ENCODE peak calls at places on chromosomes 3 and 15, in six cellular contexts. K, T, N, C, S and J are unnamed samples.

GRCh38 chr3:186241910-186242821 is 119.9 kb downstream of the DGKG start:
- DNase-seq in K (peak), C (peak), N (peak), T (peak), S (peak), J (peak)

GRCh38 chr15:101169457-101170071 is 82.3 kb downstream of the CHSY1 start:
- DNase-seq in C (no peak), S (no peak), T (no peak), K (no peak), N (peak), J (no peak)

GRCh38 chr15:94352940-94353820 is 121.8 kb downstream of the MCTP2 start:
- DNase-seq in N (no peak), T (no peak), C (no peak), K (peak), S (no peak), J (no peak)

GRCh38 chr3:138945646-138946553 is 1.0 kb downstream of the FOXL2 start:
- DNase-seq in N (no peak), T (peak), S (no peak), C (no peak), K (no peak), J (no peak)

GRCh38 chr15:92930776-92931175 is 30.7 kb downstream of the CHD2 start:
- DNase-seq in N (no peak), S (no peak), K (no peak), T (no peak), C (no peak), J (no peak)

GRCh38 chr3:126186749-126187148 is 6.4 kb upstream of the ALDH1L1 start:
- DNase-seq in S (no peak), N (no peak), K (no peak), C (no peak), T (no peak), J (no peak)

GRCh38 chr3:126524429-126524988 is 554 bp downstream of the CHST13 start:
- DNase-seq in C (no peak), T (no peak), K (peak), S (no peak), N (peak), J (no peak)

GRCh38 chr3:46730819-46731218 is 13.2 kb upstream of the PRSS50 start:
- DNase-seq in S (no peak), C (no peak), K (no peak), N (no peak), T (no peak), J (no peak)

GRCh38 chr3:65595997-65596300 is 442.8 kb downstream of the MAGI1 start:
- DNase-seq in K (no peak), C (no peak), T (no peak), N (no peak), S (no peak), J (no peak)

GRCh38 chr3:52450489-52451236 is 3.2 kb downstream of the TNNC1 start:
- DNase-seq in K (no peak), S (no peak), C (no peak), T (no peak), N (no peak), J (no peak)
- TF ChIP-seq POLR2AphosphoS5 in K (no peak), S (no peak), C (no peak), T (no peak), N (no peak), J (no peak)

GRCh38 chr3:157136647-157137387 is 23.1 kb downstream of the CCNL1 start:
- DNase-seq in C (no peak), T (peak), S (no peak), N (no peak), K (peak), J (no peak)
- TF ChIP-seq POLR2A in C (no peak), T (no peak), S (no peak), N (no peak), K (peak), J (no peak)

DNA sequence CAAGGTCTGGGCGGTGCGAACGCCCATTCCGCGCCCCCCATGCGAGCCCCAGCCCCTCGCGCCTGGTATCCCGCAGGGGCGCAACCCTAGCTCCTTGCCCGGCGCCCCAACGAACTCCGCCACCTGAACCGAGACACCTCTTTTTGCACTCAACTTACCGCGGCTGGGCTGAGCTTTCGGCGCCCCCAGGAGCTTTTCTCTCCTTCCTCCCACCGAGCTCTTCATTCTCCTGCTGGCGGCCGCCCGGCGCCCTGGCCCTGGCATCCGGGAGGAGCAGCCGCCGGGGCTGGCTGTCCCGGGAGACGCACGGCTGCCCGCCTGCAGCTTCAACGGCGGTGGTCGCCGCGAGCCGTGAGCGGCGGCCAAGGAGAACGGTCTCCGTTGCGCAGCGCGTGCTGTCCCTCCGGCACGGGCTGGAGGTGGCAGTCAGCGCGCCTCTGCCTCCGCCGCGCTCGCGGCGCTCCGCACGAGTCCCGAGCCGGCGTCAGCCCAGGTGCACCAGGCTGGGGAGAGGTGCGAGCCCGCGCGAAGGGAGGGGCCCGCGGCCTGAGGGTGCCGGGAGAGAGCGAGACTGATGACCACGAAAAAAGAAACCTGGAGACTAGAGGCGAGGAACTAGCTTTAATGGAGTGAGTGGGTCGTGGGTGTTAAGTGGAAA is 621.4 kb upstream of the ZNF385D start:
- DNase-seq in S (no peak), K (no peak), T (no peak), N (no peak), C (no peak), J (no peak)
- TF ChIP-seq POLR2AphosphoS5 in S (no peak), K (no peak), T (no peak), N (no peak), C (no peak), J (no peak)

GRCh38 chr15:82535566-82536408 is 4.5 kb downstream of the RPS17 start:
- DNase-seq in S (no peak), C (no peak), T (no peak), N (no peak), K (peak), J (no peak)
- TF ChIP-seq POLR2A in S (peak), C (no peak), T (no peak), N (no peak), K (peak), J (peak)